ENCODE peak calls at places on chromosomes 16 and 17, in four cellular contexts. N is skeletal muscle cell; E is NCI-H1092 treated with DMSO at 0.1 percent for 48 hours; L is stimulated activated CD8-positive, alpha-beta memory T cell treated with anti-CD3 and anti-CD28 coated beads, Interleukin-2, amount 100 ng/mL, for 48 hours. K is an unnamed sample.
A peak's percentile ranks its signal among the peaks of the same experiment; 100 is the strongest.

GRCh38 chr16:8396463-8396862 is 193.8 kb downstream of the TMEM114 start:
- DNase-seq in N (no peak), E (no peak), L (no peak), K (no peak)

GRCh38 chr17:66087073-66087472 is 104.9 kb downstream of the CEP112 start:
- DNase-seq in N (peak; percentile 3), E (no peak), L (no peak), K (no peak)

GRCh38 chr16:75483222-75483621 is 12.0 kb downstream of the CHST6 start:
- DNase-seq in N (no peak), E (no peak), L (no peak), K (no peak)

GRCh38 chr17:74107107-74107506 is 96.4 kb upstream of the RPL38 start:
- DNase-seq in N (no peak), E (no peak), L (no peak), K (no peak)

GRCh38 chr16:57517397-57518367 is 18.7 kb downstream of the CCDC102A start:
- DNase-seq in N (no peak), E (no peak), L (no peak), K (no peak)

GRCh38 chr17:20920813-20921199 is 122.0 kb downstream of the USP22 start:
- DNase-seq in N (no peak), E (no peak), L (no peak), K (no peak)

GRCh38 chr16:46690281-46691178 is 1.1 kb downstream of the ORC6 start:
- DNase-seq in N (no peak), E (no peak), L (no peak), K (no peak)

GRCh38 chr16:3135120-3135715 is 389 bp downstream of the ZNF213 start:
- DNase-seq in N (no peak), E (no peak), L (no peak), K (no peak)

GRCh38 chr16:83615981-83616380 is 191.8 kb upstream of the HSBP1 start:
- DNase-seq in N (no peak), E (no peak), L (no peak), K (no peak)

GRCh38 chr17:15263206-15263579 is 1.9 kb downstream of the PMP22 start:
- DNase-seq in N (peak; percentile 39), E (no peak), L (no peak), K (no peak)

GRCh38 chr16:3934491-3935185 is 54.1 kb upstream of the CREBBP start:
- DNase-seq in N (no peak), E (no peak), L (no peak), K (no peak)

GRCh38 chr16:72291121-72291520 is 119.2 kb upstream of the PMFBP1 start:
- DNase-seq in N (no peak), E (no peak), L (no peak), K (no peak)

GRCh38 chr16:89120921-89121351 is 27.3 kb downstream of the ACSF3 start:
- DNase-seq in N (no peak), E (no peak), L (no peak), K (no peak)

GRCh38 chr17:31095239-31096105 is 695 bp downstream of the NF1 start:
- DNase-seq in N (no peak), E (peak; percentile 37), L (no peak), K (peak; percentile 33)

GRCh38 chr17:82737981-82738877 is 2.8 kb downstream of the FN3K start:
- DNase-seq in N (no peak), E (peak; percentile 54), L (no peak), K (no peak)

GRCh38 chr16:80824623-80825364 is 20.4 kb upstream of the CDYL2 start:
- DNase-seq in N (no peak), E (peak; percentile 2), L (no peak), K (peak; percentile 35)

GRCh38 chr16:11871193-11871592 is 19.9 kb upstream of the RSL1D1 start:
- DNase-seq in N (no peak), E (no peak), L (no peak), K (no peak)

GRCh38 chr16:533391-534088 is 6.0 kb downstream of the CAPN15 start:
- DNase-seq in N (no peak), E (no peak), L (no peak), K (no peak)

GRCh38 chr17:49993423-49994037 is 1.5 kb downstream of the DLX3 start:
- DNase-seq in N (no peak), E (no peak), L (no peak), K (peak; percentile 60)

GRCh38 chr17:14672830-14673229 is 371.9 kb downstream of the HS3ST3B1 start:
- DNase-seq in N (peak; percentile 40), E (no peak), L (no peak), K (no peak)

GRCh38 chr17:76053230-76054111 is 18.8 kb downstream of the SRP68 start:
- DNase-seq in N (peak; percentile 26), E (no peak), L (no peak), K (no peak)

GRCh38 chr16:59698341-59698979 is 964.3 kb upstream of the GOT2 start:
- DNase-seq in N (peak; percentile 92), E (no peak), L (no peak), K (no peak)

GRCh38 chr17:44235583-44235936 is 16.1 kb upstream of the UBTF start:
- DNase-seq in N (no peak), E (no peak), L (no peak), K (no peak)

GRCh38 chr17:35265071-35265470 is 22.2 kb downstream of the SLFN5 start:
- DNase-seq in N (no peak), E (no peak), L (no peak), K (no peak)